ENCODE peak calls at places on chromosomes 13 and 19, in four cellular contexts. One of them, this sample, is unnamed.

GRCh38 chr19:35501684-35502083 is 11.4 kb upstream of the KRTDAP start:
- DNase-seq in keratinocyte: no peak
- DNase-seq in CD4-positive, alpha-beta memory T cell: no peak
- DNase-seq in transverse colon: peak
- DNase-seq in this sample: no peak

GRCh38 chr13:91384891-91385290 is 13.5 kb upstream of the GPC5 start:
- DNase-seq in CD4-positive, alpha-beta memory T cell: no peak
- DNase-seq in transverse colon: no peak
- DNase-seq in keratinocyte: no peak
- DNase-seq in this sample: no peak

GRCh38 chr19:10289836-10290438 is at the start of gene ICAM5:
- DNase-seq in CD4-positive, alpha-beta memory T cell: no peak
- DNase-seq in keratinocyte: no peak
- DNase-seq in transverse colon: peak
- DNase-seq in this sample: no peak

GRCh38 chr13:99956473-99957349 is 14.9 kb downstream of the ZIC5 start:
- DNase-seq in transverse colon: no peak
- DNase-seq in CD4-positive, alpha-beta memory T cell: no peak
- DNase-seq in keratinocyte: no peak
- DNase-seq in this sample: no peak

GRCh38 chr13:22915442-22916082 is 265.2 kb upstream of the SGCG start:
- DNase-seq in CD4-positive, alpha-beta memory T cell: no peak
- DNase-seq in transverse colon: peak
- DNase-seq in keratinocyte: no peak
- DNase-seq in this sample: no peak

GRCh38 chr19:49186108-49186507 is 28.5 kb downstream of the TRPM4 start:
- DNase-seq in keratinocyte: no peak
- DNase-seq in transverse colon: no peak
- DNase-seq in CD4-positive, alpha-beta memory T cell: no peak
- DNase-seq in this sample: no peak

GRCh38 chr19:35375505-35376307 is 4.8 kb downstream of the GPR42 start:
- DNase-seq in CD4-positive, alpha-beta memory T cell: no peak
- DNase-seq in keratinocyte: no peak
- DNase-seq in transverse colon: no peak
- DNase-seq in this sample: no peak

GRCh38 chr13:40613192-40613818 is 53.1 kb downstream of the FOXO1 start:
- DNase-seq in CD4-positive, alpha-beta memory T cell: peak
- DNase-seq in keratinocyte: no peak
- DNase-seq in transverse colon: peak
- DNase-seq in this sample: no peak

GRCh38 chr19:10836478-10837325 is 690 bp upstream of the TMED1 start:
- DNase-seq in keratinocyte: peak
- DNase-seq in transverse colon: peak
- DNase-seq in CD4-positive, alpha-beta memory T cell: peak
- DNase-seq in this sample: no peak

GRCh38 chr13:111049791-111050538 is 65.1 kb upstream of the ARHGEF7 start:
- DNase-seq in keratinocyte: no peak
- DNase-seq in CD4-positive, alpha-beta memory T cell: no peak
- DNase-seq in transverse colon: no peak
- DNase-seq in this sample: no peak

GRCh38 chr13:106804996-106805395 is 237.1 kb upstream of the ARGLU1 start:
- DNase-seq in CD4-positive, alpha-beta memory T cell: no peak
- DNase-seq in keratinocyte: no peak
- DNase-seq in transverse colon: no peak
- DNase-seq in this sample: no peak

GRCh38 chr19:16381756-16382401 is 57.3 kb downstream of the KLF2 start:
- DNase-seq in keratinocyte: no peak
- DNase-seq in CD4-positive, alpha-beta memory T cell: no peak
- DNase-seq in transverse colon: peak
- DNase-seq in this sample: no peak

GRCh38 chr13:73261739-73262216 is 203.0 kb downstream of the KLF5 start:
- DNase-seq in CD4-positive, alpha-beta memory T cell: no peak
- DNase-seq in keratinocyte: peak
- DNase-seq in transverse colon: no peak
- DNase-seq in this sample: peak

GRCh38 chr13:95355491-95355890 is 54.2 kb upstream of the ABCC4 start:
- DNase-seq in keratinocyte: no peak
- DNase-seq in transverse colon: no peak
- DNase-seq in CD4-positive, alpha-beta memory T cell: no peak
- DNase-seq in this sample: no peak

GRCh38 chr19:49746206-49746958 is 16.7 kb downstream of the TSKS start:
- DNase-seq in transverse colon: peak
- DNase-seq in keratinocyte: no peak
- DNase-seq in CD4-positive, alpha-beta memory T cell: peak
- DNase-seq in this sample: no peak

GRCh38 chr13:50353651-50354415 is 338.6 kb downstream of the KCNRG start:
- DNase-seq in transverse colon: no peak
- DNase-seq in keratinocyte: no peak
- DNase-seq in CD4-positive, alpha-beta memory T cell: no peak
- DNase-seq in this sample: peak

GRCh38 chr13:39036212-39036611 is 1.7 kb downstream of the PROSER1 start:
- DNase-seq in CD4-positive, alpha-beta memory T cell: peak
- DNase-seq in keratinocyte: no peak
- DNase-seq in transverse colon: peak
- DNase-seq in this sample: no peak

GRCh38 chr13:36057041-36057440 is 74.1 kb downstream of the DCLK1 start:
- DNase-seq in CD4-positive, alpha-beta memory T cell: no peak
- DNase-seq in keratinocyte: no peak
- DNase-seq in transverse colon: no peak
- DNase-seq in this sample: no peak

GRCh38 chr13:98454389-98454881 is 122.5 kb downstream of the STK24 start:
- DNase-seq in CD4-positive, alpha-beta memory T cell: no peak
- DNase-seq in transverse colon: no peak
- DNase-seq in keratinocyte: no peak
- DNase-seq in this sample: no peak

GRCh38 chr13:114108894-114109293 is 23.5 kb downstream of the RASA3 start:
- DNase-seq in CD4-positive, alpha-beta memory T cell: peak
- DNase-seq in transverse colon: peak
- DNase-seq in keratinocyte: no peak
- DNase-seq in this sample: no peak

GRCh38 chr13:114111577-114111976 is 20.8 kb downstream of the RASA3 start:
- DNase-seq in CD4-positive, alpha-beta memory T cell: peak
- DNase-seq in keratinocyte: no peak
- DNase-seq in transverse colon: peak
- DNase-seq in this sample: no peak

GRCh38 chr13:114108141-114108761 is 24.2 kb downstream of the RASA3 start:
- DNase-seq in CD4-positive, alpha-beta memory T cell: peak
- DNase-seq in keratinocyte: no peak
- DNase-seq in transverse colon: peak
- DNase-seq in this sample: no peak

GRCh38 chr13:114110091-114110829 is 22.2 kb downstream of the RASA3 start:
- DNase-seq in CD4-positive, alpha-beta memory T cell: peak
- DNase-seq in keratinocyte: no peak
- DNase-seq in transverse colon: peak
- DNase-seq in this sample: no peak

GRCh38 chr13:114109646-114110045 is 22.8 kb downstream of the RASA3 start:
- DNase-seq in keratinocyte: no peak
- DNase-seq in transverse colon: peak
- DNase-seq in CD4-positive, alpha-beta memory T cell: peak
- DNase-seq in this sample: no peak
- H3K27ac ChIP-seq in keratinocyte: no peak
- H3K27ac ChIP-seq in transverse colon: peak
- H3K27ac ChIP-seq in CD4-positive, alpha-beta memory T cell: peak
- H3K27ac ChIP-seq in this sample: no peak

DNA sequence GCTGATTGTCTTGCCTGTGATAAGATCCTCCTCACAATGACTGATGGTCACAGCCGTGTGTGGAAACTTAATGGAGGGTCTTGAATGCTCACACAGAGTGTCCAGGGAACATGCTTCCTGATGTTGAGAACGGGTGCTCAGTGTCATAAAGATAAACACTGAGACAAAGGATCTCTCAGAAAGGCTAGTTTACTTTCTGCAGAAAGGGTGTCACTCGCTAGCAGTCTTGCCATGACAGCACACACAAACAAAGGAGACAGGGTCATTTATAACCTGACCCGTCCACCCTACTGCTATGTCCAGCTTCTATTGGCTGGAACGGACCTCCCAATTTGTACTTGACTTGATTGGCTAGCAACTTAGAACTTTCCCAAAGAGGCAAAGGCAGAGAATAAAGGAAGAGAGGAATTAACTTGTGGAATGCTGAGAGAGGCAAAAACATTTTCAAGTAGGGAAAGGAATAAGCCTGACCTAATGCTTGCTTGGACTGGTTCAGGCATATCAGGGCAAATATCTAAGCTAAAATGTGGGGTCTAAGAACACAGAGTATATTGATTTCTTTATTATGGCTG is 39.0 kb upstream of the PSG9 start:
- DNase-seq in transverse colon: no peak
- DNase-seq in CD4-positive, alpha-beta memory T cell: no peak
- DNase-seq in keratinocyte: no peak
- DNase-seq in this sample: no peak
- H3K27ac ChIP-seq in transverse colon: no peak
- H3K27ac ChIP-seq in CD4-positive, alpha-beta memory T cell: no peak
- H3K27ac ChIP-seq in keratinocyte: no peak
- H3K27ac ChIP-seq in this sample: no peak

GRCh38 chr19:23273594-23274412 is 23.6 kb upstream of the ZNF724 start:
- DNase-seq in CD4-positive, alpha-beta memory T cell: peak
- DNase-seq in transverse colon: peak
- DNase-seq in keratinocyte: no peak
- DNase-seq in this sample: no peak
- H3K27ac ChIP-seq in CD4-positive, alpha-beta memory T cell: peak
- H3K27ac ChIP-seq in transverse colon: peak
- H3K27ac ChIP-seq in keratinocyte: peak
- H3K27ac ChIP-seq in this sample: peak

GRCh38 chr19:1534972-1535371 is 11.1 kb downstream of the PLK5 start:
- DNase-seq in keratinocyte: no peak
- DNase-seq in transverse colon: no peak
- DNase-seq in CD4-positive, alpha-beta memory T cell: no peak
- DNase-seq in this sample: no peak

GRCh38 chr19:1532003-1532402 is 8.1 kb downstream of the PLK5 start:
- DNase-seq in keratinocyte: no peak
- DNase-seq in transverse colon: no peak
- DNase-seq in CD4-positive, alpha-beta memory T cell: no peak
- DNase-seq in this sample: no peak

GRCh38 chr19:1531587-1531986 is 7.7 kb downstream of the PLK5 start:
- DNase-seq in keratinocyte: no peak
- DNase-seq in CD4-positive, alpha-beta memory T cell: no peak
- DNase-seq in transverse colon: no peak
- DNase-seq in this sample: no peak

GRCh38 chr19:1529430-1529816 is 5.5 kb downstream of the PLK5 start:
- DNase-seq in keratinocyte: no peak
- DNase-seq in CD4-positive, alpha-beta memory T cell: no peak
- DNase-seq in transverse colon: no peak
- DNase-seq in this sample: no peak

GRCh38 chr19:1533510-1534150 is 9.8 kb downstream of the PLK5 start:
- DNase-seq in keratinocyte: no peak
- DNase-seq in CD4-positive, alpha-beta memory T cell: no peak
- DNase-seq in transverse colon: no peak
- DNase-seq in this sample: no peak
- H3K27ac ChIP-seq in keratinocyte: no peak
- H3K27ac ChIP-seq in CD4-positive, alpha-beta memory T cell: no peak
- H3K27ac ChIP-seq in transverse colon: no peak
- H3K27ac ChIP-seq in this sample: no peak

GRCh38 chr19:48110350-48110966 is at the start of gene PLA2G4C:
- DNase-seq in keratinocyte: no peak
- DNase-seq in CD4-positive, alpha-beta memory T cell: peak
- DNase-seq in transverse colon: peak
- DNase-seq in this sample: peak

GRCh38 chr19:48113190-48113917 is 2.7 kb upstream of the PLA2G4C start:
- DNase-seq in CD4-positive, alpha-beta memory T cell: no peak
- DNase-seq in keratinocyte: no peak
- DNase-seq in transverse colon: no peak
- DNase-seq in this sample: no peak

GRCh38 chr19:48108997-48109782 is 1.4 kb downstream of the PLA2G4C start:
- DNase-seq in CD4-positive, alpha-beta memory T cell: no peak
- DNase-seq in transverse colon: no peak
- DNase-seq in keratinocyte: no peak
- DNase-seq in this sample: no peak

GRCh38 chr19:48111280-48111679 is 663 bp upstream of the PLA2G4C start:
- DNase-seq in keratinocyte: no peak
- DNase-seq in transverse colon: no peak
- DNase-seq in CD4-positive, alpha-beta memory T cell: no peak
- DNase-seq in this sample: no peak
- H3K27ac ChIP-seq in keratinocyte: no peak
- H3K27ac ChIP-seq in transverse colon: peak
- H3K27ac ChIP-seq in CD4-positive, alpha-beta memory T cell: no peak
- H3K27ac ChIP-seq in this sample: peak

GRCh38 chr19:31586282-31586681 is 237.0 kb upstream of the TSHZ3 start:
- DNase-seq in keratinocyte: no peak
- DNase-seq in transverse colon: no peak
- DNase-seq in CD4-positive, alpha-beta memory T cell: no peak
- DNase-seq in this sample: no peak
- H3K27ac ChIP-seq in keratinocyte: no peak
- H3K27ac ChIP-seq in transverse colon: no peak
- H3K27ac ChIP-seq in CD4-positive, alpha-beta memory T cell: no peak
- H3K27ac ChIP-seq in this sample: no peak

GRCh38 chr19:1058112-1058511 is 8.9 kb upstream of the ARHGAP45 start:
- DNase-seq in keratinocyte: no peak
- DNase-seq in CD4-positive, alpha-beta memory T cell: no peak
- DNase-seq in transverse colon: no peak
- DNase-seq in this sample: no peak
- H3K27ac ChIP-seq in keratinocyte: no peak
- H3K27ac ChIP-seq in CD4-positive, alpha-beta memory T cell: no peak
- H3K27ac ChIP-seq in transverse colon: no peak
- H3K27ac ChIP-seq in this sample: no peak

GRCh38 chr19:21396893-21397572 is at the start of gene ZNF493:
- DNase-seq in keratinocyte: peak
- DNase-seq in transverse colon: peak
- DNase-seq in CD4-positive, alpha-beta memory T cell: peak
- DNase-seq in this sample: peak
- H3K27ac ChIP-seq in keratinocyte: peak
- H3K27ac ChIP-seq in transverse colon: peak
- H3K27ac ChIP-seq in CD4-positive, alpha-beta memory T cell: peak
- H3K27ac ChIP-seq in this sample: peak

DNA sequence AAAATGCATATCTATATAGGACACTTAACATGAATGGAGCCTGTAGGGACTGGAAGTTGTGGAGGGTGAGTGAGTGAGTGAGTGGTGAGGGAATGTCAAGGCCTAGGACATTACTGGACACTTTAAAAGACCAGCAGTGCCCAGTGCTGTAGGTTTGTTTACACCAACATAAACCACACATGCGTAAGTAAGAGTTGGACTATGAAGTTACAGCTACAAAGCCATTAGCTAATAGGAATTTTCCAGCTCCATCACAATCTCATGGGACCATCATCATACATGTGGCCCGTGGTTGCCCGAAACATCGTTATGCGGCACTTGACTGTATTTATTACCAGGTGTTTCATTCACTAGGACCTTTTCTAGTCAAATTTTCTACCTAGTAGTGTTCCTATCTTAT is 49.2 kb downstream of the LATS2 start:
- DNase-seq in keratinocyte: no peak
- DNase-seq in CD4-positive, alpha-beta memory T cell: no peak
- DNase-seq in transverse colon: no peak
- DNase-seq in this sample: no peak
- H3K27ac ChIP-seq in keratinocyte: no peak
- H3K27ac ChIP-seq in CD4-positive, alpha-beta memory T cell: no peak
- H3K27ac ChIP-seq in transverse colon: peak
- H3K27ac ChIP-seq in this sample: no peak

GRCh38 chr19:42392165-42392564 is 2.1 kb upstream of the CNFN start:
- DNase-seq in CD4-positive, alpha-beta memory T cell: no peak
- DNase-seq in transverse colon: no peak
- DNase-seq in keratinocyte: no peak
- DNase-seq in this sample: no peak

GRCh38 chr19:42389899-42390298 is at the start of gene CNFN:
- DNase-seq in keratinocyte: no peak
- DNase-seq in transverse colon: no peak
- DNase-seq in CD4-positive, alpha-beta memory T cell: no peak
- DNase-seq in this sample: no peak

GRCh38 chr19:42388851-42389489 is 1.1 kb downstream of the CNFN start:
- DNase-seq in CD4-positive, alpha-beta memory T cell: no peak
- DNase-seq in keratinocyte: no peak
- DNase-seq in transverse colon: no peak
- DNase-seq in this sample: no peak

GRCh38 chr19:42386974-42387707 is 3.0 kb downstream of the CNFN start:
- DNase-seq in CD4-positive, alpha-beta memory T cell: peak
- DNase-seq in keratinocyte: no peak
- DNase-seq in transverse colon: peak
- DNase-seq in this sample: peak
- H3K27ac ChIP-seq in CD4-positive, alpha-beta memory T cell: no peak
- H3K27ac ChIP-seq in keratinocyte: no peak
- H3K27ac ChIP-seq in transverse colon: peak
- H3K27ac ChIP-seq in this sample: peak

This sample was measured in epithelial cell of prostate.